ENCODE peak calls at places on chromosomes 11 and 22, in five cellular contexts. D, S, H, O and I are unnamed samples. For H3K4me1, the result is how much of the 10 kb centered on the place peaks cover.

GRCh38 chr22:25419247-25420113 is 145.0 kb upstream of the GRK3 start:
- DNase-seq in D (peak), S (no peak), H (peak), O (peak), I (no peak)

GRCh38 chr11:2750601-2751522 is 51.1 kb upstream of the KCNQ1OT1 start:
- DNase-seq in D (peak), S (peak), H (peak), O (no peak), I (no peak)

GRCh38 chr11:74682731-74683278 is 48.4 kb downstream of the CHRDL2 start:
- DNase-seq in D (no peak), S (peak), H (no peak), O (peak), I (no peak)

GRCh38 chr22:22074634-22075381 is 92.2 kb upstream of the TOP3B start:
- DNase-seq in D (no peak), S (no peak), H (no peak), O (peak), I (no peak)

GRCh38 chr11:76469141-76469540 is 24.3 kb downstream of the EMSY start:
- DNase-seq in D (no peak), S (no peak), H (no peak), O (no peak), I (no peak)

GRCh38 chr11:39668640-39669039 is 1790.8 kb downstream of the LRRC4C start:
- DNase-seq in D (no peak), S (no peak), H (no peak), O (no peak), I (no peak)

GRCh38 chr11:1271927-1272326 is 37.5 kb downstream of the TOLLIP start:
- DNase-seq in D (no peak), S (no peak), H (no peak), O (no peak), I (no peak)

GRCh38 chr11:134027671-134028070 is 41.2 kb upstream of the JAM3 start:
- DNase-seq in D (no peak), S (no peak), H (no peak), O (no peak), I (no peak)

GRCh38 chr11:87031433-87032170 is 6.1 kb upstream of the TMEM135 start:
- DNase-seq in D (no peak), S (no peak), H (no peak), O (no peak), I (no peak)

GRCh38 chr11:116932182-116932581 is 94.8 kb upstream of the APOA1 start:
- DNase-seq in D (no peak), S (no peak), H (no peak), O (no peak), I (peak)

GRCh38 chr11:117944554-117944953 is 15.4 kb upstream of the TMPRSS13 start:
- DNase-seq in D (no peak), S (no peak), H (no peak), O (no peak), I (no peak)

GRCh38 chr11:11036185-11037161 is 178.6 kb upstream of the ZBED5 start:
- DNase-seq in D (no peak), S (no peak), H (no peak), O (no peak), I (no peak)

GRCh38 chr11:28697920-28698827 is 590.0 kb downstream of the METTL15 start:
- DNase-seq in D (no peak), S (peak), H (no peak), O (no peak), I (no peak)

GRCh38 chr22:17258015-17258827 is 39.0 kb upstream of the ADA2 start:
- DNase-seq in D (peak), S (peak), H (peak), O (no peak), I (peak)

GRCh38 chr11:87299041-87299481 is 261.3 kb downstream of the TMEM135 start:
- DNase-seq in D (no peak), S (no peak), H (no peak), O (no peak), I (no peak)

GRCh38 chr11:6357222-6357621 is 33.1 kb upstream of the SMPD1 start:
- DNase-seq in D (peak), S (no peak), H (no peak), O (peak), I (no peak)

GRCh38 chr11:68012843-68013610 is 2.9 kb downstream of the ALDH3B1 start:
- DNase-seq in D (no peak), S (peak), H (peak), O (no peak), I (no peak)

GRCh38 chr11:93704237-93704636 is 37.1 kb downstream of the TAF1D start:
- DNase-seq in D (no peak), S (no peak), H (no peak), O (no peak), I (no peak)

GRCh38 chr11:10002221-10002620 is 291.8 kb downstream of the SBF2 start:
- DNase-seq in D (no peak), S (no peak), H (no peak), O (no peak), I (no peak)

GRCh38 chr11:1107316-1108245 is 32.9 kb downstream of the MUC2 start:
- DNase-seq in D (no peak), S (no peak), H (no peak), O (no peak), I (no peak)

GRCh38 chr11:38153985-38154384 is 1555.9 kb upstream of the RAG2 start:
- DNase-seq in D (no peak), S (no peak), H (no peak), O (no peak), I (no peak)

GRCh38 chr11:69477111-69477510 is 4.4 kb upstream of the LINC01488 start:
- DNase-seq in D (no peak), S (no peak), H (peak), O (no peak), I (no peak)

GRCh38 chr11:7606496-7606895 is 66.8 kb downstream of the CYB5R2 start:
- DNase-seq in D (no peak), S (no peak), H (no peak), O (no peak), I (no peak)

GRCh38 chr22:41458161-41458728 is 10.2 kb downstream of the PHF5A start:
- DNase-seq in D (no peak), S (no peak), H (no peak), O (no peak), I (no peak)

GRCh38 chr11:117833401-117833891 is 8.9 kb upstream of the FXYD2 start:
- DNase-seq in D (peak), S (peak), H (peak), O (no peak), I (no peak)

GRCh38 chr11:119538748-119539147 is 115.8 kb upstream of the THY1 start:
- DNase-seq in D (no peak), S (no peak), H (no peak), O (no peak), I (no peak)

GRCh38 chr22:42793848-42794405 is 63.1 kb downstream of the ARFGAP3 start:
- DNase-seq in D (peak), S (no peak), H (no peak), O (no peak), I (no peak)

GRCh38 chr11:28529046-28529445 is 420.9 kb downstream of the METTL15 start:
- DNase-seq in D (no peak), S (no peak), H (no peak), O (no peak), I (no peak)

GRCh38 chr11:20671856-20672546 is 2.6 kb downstream of the NELL1 start:
- DNase-seq in D (no peak), S (no peak), H (no peak), O (no peak), I (no peak)

GRCh38 chr11:23585700-23586099 is 725.4 kb upstream of the CCDC179 start:
- DNase-seq in D (no peak), S (no peak), H (no peak), O (no peak), I (no peak)

GRCh38 chr11:67316882-67317364 is 13.6 kb downstream of the SSH3 start:
- DNase-seq in D (no peak), S (no peak), H (no peak), O (peak), I (no peak)

GRCh38 chr22:38921126-38921525 is 36.3 kb upstream of the APOBEC3A start:
- DNase-seq in D (no peak), S (peak), H (peak), O (no peak), I (no peak)

GRCh38 chr22:30822216-30823014 is 127.7 kb downstream of the OSBP2 start:
- DNase-seq in D (no peak), S (no peak), H (no peak), O (no peak), I (no peak)

GRCh38 chr11:67006029-67006884 is 16.7 kb upstream of the SYT12 start:
- DNase-seq in D (no peak), S (peak), H (no peak), O (peak), I (peak)

GRCh38 chr22:23498811-23499798 is 81.0 kb downstream of the IGLL1 start:
- DNase-seq in D (peak), S (no peak), H (peak), O (no peak), I (no peak)
- H3K4me1 ChIP-seq in D (under half), S (under half), H (under half), O (under half), I (under half)

DNA sequence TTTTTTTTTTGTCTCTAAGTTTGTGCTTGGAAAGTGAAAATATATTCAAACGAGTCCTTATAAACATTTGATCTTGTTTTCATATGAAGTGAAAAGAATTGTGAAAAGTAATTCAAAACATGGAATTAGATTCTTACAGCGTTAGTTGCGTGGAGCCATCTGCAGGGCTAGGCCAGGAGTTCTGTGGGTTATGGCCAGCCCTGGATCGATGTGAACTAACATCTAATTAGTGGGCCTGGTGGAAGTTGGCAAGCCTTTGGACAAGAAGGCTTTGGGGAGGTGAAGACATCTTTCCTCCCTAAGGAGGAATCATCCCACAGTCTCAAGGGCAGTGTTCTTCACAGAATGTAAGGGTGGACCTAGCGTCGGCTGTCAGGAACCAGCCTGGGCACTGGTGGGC is 37.3 kb downstream of the PARVA start:
- DNase-seq in D (no peak), S (no peak), H (no peak), O (no peak), I (no peak)
- H3K4me1 ChIP-seq in D (half or more), S (under half), H (under half), O (under half), I (under half)

GRCh38 chr11:41115066-41115465 is 344.4 kb downstream of the LRRC4C start:
- DNase-seq in D (no peak), S (no peak), H (no peak), O (no peak), I (no peak)
- H3K4me1 ChIP-seq in D (under half), S (under half), H (under half), O (under half), I (under half)

GRCh38 chr11:8685820-8686219 is 3.2 kb downstream of the RPL27A start:
- DNase-seq in D (no peak), S (no peak), H (no peak), O (no peak), I (no peak)
- H3K4me1 ChIP-seq in D (under half), S (under half), H (under half), O (under half), I (under half)